ENCODE peak calls at places on chromosomes 12 and 14, in nine cellular contexts. U is ovary; D is pancreas; W is transverse colon; M is adrenal gland; Z is body of pancreas; L is fibroblast of lung; F is colonic mucosa; K is CD4-positive, alpha-beta memory T cell. O is an unnamed sample.

GRCh38 chr14:54364555-54365415 is 32.0 kb upstream of the CDKN3 start:
- DNase-seq in U (no peak), D (no peak), W (no peak), M (peak; percentile 21), Z (no peak), L (peak; percentile 86), F (no peak), K (no peak), O (no peak)

GRCh38 chr14:22549981-22550670 is 38.9 kb downstream of the DAD1 start:
- DNase-seq in U (no peak), D (no peak), W (no peak), M (no peak), Z (no peak), L (peak; percentile 81), F (no peak), K (peak; percentile 96), O (peak; percentile 66)

GRCh38 chr12:42976122-42976521 is 386.6 kb upstream of the PRICKLE1 start:
- DNase-seq in U (no peak), D (no peak), W (no peak), M (no peak), Z (no peak), L (no peak), F (no peak), K (no peak), O (no peak)

GRCh38 chr12:38538319-38538718 is 221.7 kb downstream of the ALG10B start:
- DNase-seq in U (no peak), D (no peak), W (no peak), M (no peak), Z (no peak), L (no peak), F (no peak), K (no peak), O (no peak)

GRCh38 chr14:61749264-61749663 is 13.0 kb upstream of the SNAPC1 start:
- DNase-seq in U (no peak), D (no peak), W (no peak), M (no peak), Z (no peak), L (no peak), F (no peak), K (no peak), O (no peak)

GRCh38 chr12:65911321-65911720 is 87.0 kb downstream of the HMGA2 start:
- DNase-seq in U (no peak), D (peak; percentile 42), W (peak; percentile 77), M (peak; percentile 30), Z (peak; percentile 73), L (peak; percentile 34), F (peak; percentile 80), K (no peak), O (no peak)

GRCh38 chr12:30882706-30883105 is 43.8 kb upstream of the TSPAN11 start:
- DNase-seq in U (no peak), D (no peak), W (no peak), M (no peak), Z (no peak), L (no peak), F (no peak), K (no peak), O (no peak)

GRCh38 chr12:75712223-75712622 is 200.8 kb upstream of the KRR1 start:
- DNase-seq in U (no peak), D (no peak), W (no peak), M (no peak), Z (no peak), L (peak; percentile 66), F (no peak), K (no peak), O (no peak)

DNA sequence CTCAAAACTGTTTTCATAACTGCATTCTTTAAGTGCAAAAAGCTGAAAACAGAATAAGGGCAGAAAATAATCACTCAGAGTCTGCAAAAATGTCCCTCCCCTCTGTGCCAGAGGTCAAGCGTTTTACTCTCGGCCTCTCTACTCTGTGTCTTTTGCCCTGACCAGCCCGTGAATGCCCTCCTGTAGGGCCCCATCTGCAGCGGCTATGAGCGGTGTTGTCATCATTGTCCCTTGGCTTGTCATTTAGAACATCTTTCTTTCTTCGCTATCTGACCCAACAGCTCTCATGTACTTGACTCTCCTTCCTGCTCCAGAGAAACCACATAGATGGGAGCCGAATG is 21.7 kb downstream of the ELK3 start:
- DNase-seq in U (no peak), D (no peak), W (no peak), M (no peak), Z (no peak), L (no peak), F (no peak), K (no peak), O (no peak)
- H3K4me1 ChIP-seq in U (peaks cover 1% of the 10 kb centered on the region), D (no peaks in the 10 kb centered on the region), W (peaks cover 5% of the 10 kb centered on the region), M (peaks cover 27% of the 10 kb centered on the region), Z (peaks cover 7% of the 10 kb centered on the region), L (peaks cover 4% of the 10 kb centered on the region), F (no peaks in the 10 kb centered on the region), K (peaks cover 60% of the 10 kb centered on the region), O (peaks cover 51% of the 10 kb centered on the region)

DNA sequence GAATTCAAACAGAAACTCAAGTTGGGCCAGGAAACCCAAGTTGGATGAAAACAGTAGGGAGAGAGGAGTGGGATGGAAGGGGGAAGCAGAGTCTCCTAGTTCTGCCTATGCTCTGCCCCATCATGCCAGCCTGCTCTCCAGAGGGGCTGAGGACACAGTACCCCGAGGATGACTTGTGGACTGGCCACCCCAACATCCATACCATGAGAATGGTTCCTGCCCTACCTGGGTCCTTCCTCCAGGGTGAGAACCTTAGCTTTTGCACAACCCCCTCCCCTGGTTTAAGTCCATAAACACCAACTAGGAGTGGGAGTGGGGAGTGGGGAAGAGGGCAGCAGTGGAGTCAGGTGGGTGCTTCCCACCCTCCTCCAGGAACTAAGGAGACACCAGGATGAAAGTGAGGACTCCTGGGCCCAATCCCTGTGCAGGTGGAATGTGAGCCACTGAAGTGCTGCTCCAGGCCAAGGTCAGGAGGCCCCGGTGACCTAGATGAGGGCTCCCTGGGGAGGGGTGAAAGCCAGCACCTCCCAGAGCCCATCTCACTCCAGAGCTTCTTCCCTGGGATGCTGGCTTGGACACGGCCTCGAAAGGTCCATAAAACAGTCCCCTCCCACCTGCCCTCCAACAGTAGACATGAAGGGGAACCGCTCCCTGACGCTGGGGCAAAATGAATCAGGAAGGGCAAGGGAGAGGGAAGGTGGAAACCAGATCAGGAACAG is 6.6 kb downstream of the ZNF385A start:
- DNase-seq in U (no peak), D (no peak), W (no peak), M (no peak), Z (no peak), L (no peak), F (no peak), K (no peak), O (no peak)
- H3K4me1 ChIP-seq in U (peaks cover 3% of the 10 kb centered on the region), D (no peaks in the 10 kb centered on the region), W (peaks cover 9% of the 10 kb centered on the region), M (peaks cover 18% of the 10 kb centered on the region), Z (peaks cover 7% of the 10 kb centered on the region), L (peaks cover 4% of the 10 kb centered on the region), F (no peaks in the 10 kb centered on the region), K (peaks cover 4% of the 10 kb centered on the region), O (peaks cover 4% of the 10 kb centered on the region)

GRCh38 chr12:79023784-79024183 is 159.2 kb downstream of the SYT1 start:
- DNase-seq in U (no peak), D (no peak), W (no peak), M (no peak), Z (no peak), L (peak; percentile 13), F (no peak), K (no peak), O (no peak)

GRCh38 chr12:79019672-79020071 is 155.1 kb downstream of the SYT1 start:
- DNase-seq in U (no peak), D (no peak), W (no peak), M (no peak), Z (no peak), L (no peak), F (no peak), K (no peak), O (no peak)

GRCh38 chr12:79023261-79023660 is 158.7 kb downstream of the SYT1 start:
- DNase-seq in U (no peak), D (no peak), W (no peak), M (no peak), Z (no peak), L (no peak), F (no peak), K (no peak), O (no peak)

GRCh38 chr12:79020106-79020505 is 155.5 kb downstream of the SYT1 start:
- DNase-seq in U (no peak), D (no peak), W (no peak), M (no peak), Z (no peak), L (peak; percentile 67), F (no peak), K (no peak), O (no peak)

GRCh38 chr12:79021021-79021420 is 156.4 kb downstream of the SYT1 start:
- DNase-seq in U (no peak), D (no peak), W (no peak), M (no peak), Z (no peak), L (no peak), F (no peak), K (no peak), O (no peak)
- H3K4me1 ChIP-seq in U (no peaks in the 10 kb centered on the region), D (no peaks in the 10 kb centered on the region), W (no peaks in the 10 kb centered on the region), M (no peaks in the 10 kb centered on the region), Z (no peaks in the 10 kb centered on the region), L (no peaks in the 10 kb centered on the region), F (no peaks in the 10 kb centered on the region), K (no peaks in the 10 kb centered on the region), O (no peaks in the 10 kb centered on the region)

GRCh38 chr12:68631177-68631576 is 20.5 kb downstream of the RAP1B start:
- DNase-seq in U (no peak), D (no peak), W (no peak), M (no peak), Z (no peak), L (peak; percentile 59), F (no peak), K (no peak), O (peak; percentile 13)

GRCh38 chr12:68636268-68636667 is 25.6 kb downstream of the RAP1B start:
- DNase-seq in U (no peak), D (no peak), W (no peak), M (no peak), Z (no peak), L (peak; percentile 77), F (no peak), K (no peak), O (no peak)

GRCh38 chr12:68632486-68632885 is 21.8 kb downstream of the RAP1B start:
- DNase-seq in U (no peak), D (no peak), W (no peak), M (no peak), Z (no peak), L (no peak), F (no peak), K (no peak), O (no peak)

GRCh38 chr12:68630598-68630997 is 19.9 kb downstream of the RAP1B start:
- DNase-seq in U (no peak), D (no peak), W (no peak), M (no peak), Z (no peak), L (no peak), F (no peak), K (no peak), O (no peak)

DNA sequence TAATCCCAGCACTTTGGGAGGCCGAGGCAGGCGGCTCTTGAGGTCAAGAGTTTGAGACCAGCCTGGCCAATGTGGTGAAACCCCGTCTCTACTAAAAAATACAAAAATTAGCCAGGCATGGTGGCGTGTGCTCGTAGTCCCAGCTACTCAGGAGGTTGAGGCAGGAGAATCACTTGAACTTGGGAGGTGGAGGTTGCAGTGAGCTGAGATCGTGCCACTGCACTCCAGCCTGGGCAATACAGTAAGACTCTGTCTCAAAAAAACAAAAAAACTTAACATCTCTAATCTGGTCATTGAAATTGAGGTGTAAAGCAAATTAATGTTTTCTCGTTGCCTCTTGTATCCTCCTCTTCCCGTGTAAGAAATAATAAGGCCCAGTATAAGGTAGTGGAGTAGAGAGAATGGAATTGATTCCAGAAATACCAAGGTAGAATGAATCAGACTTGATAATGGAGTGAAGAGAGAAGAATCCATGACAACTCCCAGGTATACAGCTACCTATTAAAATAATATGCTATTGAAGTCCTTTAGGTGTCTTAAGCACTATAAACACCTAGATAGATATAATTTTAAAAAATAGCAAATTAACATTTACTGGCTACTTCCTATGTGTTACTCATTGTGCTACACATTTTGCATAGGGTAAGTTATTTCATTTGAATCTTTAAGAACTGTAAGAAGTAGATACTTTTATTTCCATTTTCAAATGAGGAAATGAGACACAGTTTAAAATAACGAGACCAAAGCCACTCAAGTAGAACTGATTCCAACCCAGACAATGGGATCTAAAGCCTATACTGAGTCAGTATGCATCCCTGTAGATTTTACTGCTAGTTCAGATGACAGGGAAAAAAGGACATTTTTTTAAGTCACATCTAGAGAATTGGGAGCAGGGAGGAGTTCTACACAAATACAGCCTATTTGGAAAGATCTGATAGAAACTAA is 23.2 kb downstream of the RAP1B start:
- DNase-seq in U (no peak), D (no peak), W (no peak), M (no peak), Z (no peak), L (no peak), F (no peak), K (no peak), O (no peak)
- H3K4me1 ChIP-seq in U (peaks cover 13% of the 10 kb centered on the region), D (peaks cover 13% of the 10 kb centered on the region), W (peaks cover 57% of the 10 kb centered on the region), M (peaks cover 64% of the 10 kb centered on the region), Z (peaks cover 51% of the 10 kb centered on the region), L (peaks cover 4% of the 10 kb centered on the region), F (no peaks in the 10 kb centered on the region), K (peaks cover 99% of the 10 kb centered on the region), O (peaks cover 85% of the 10 kb centered on the region)

O was measured in CD4-positive, CD25-positive, alpha-beta regulatory T cell.